ENCODE peak calls at places on chromosomes 16 and 17, in six cellular contexts. One of them, this sample, is unnamed.

GRCh38 chr16:74667215-74667765 is 613 bp upstream of the RFWD3 start:
- DNase-seq in HFF-Myc: no peak
- DNase-seq in CD4-positive, alpha-beta T cell: no peak
- DNase-seq in foreskin fibroblast: peak; percentile 66
- DNase-seq in heart right ventricle: peak; percentile 13
- DNase-seq in lung: no peak
- DNase-seq in this sample: peak; percentile 23

GRCh38 chr17:69609495-69610315 is 195.2 kb downstream of the MAP2K6 start:
- DNase-seq in lung: no peak
- DNase-seq in HFF-Myc: no peak
- DNase-seq in heart right ventricle: no peak
- DNase-seq in foreskin fibroblast: peak; percentile 72
- DNase-seq in CD4-positive, alpha-beta T cell: no peak
- DNase-seq in this sample: no peak

GRCh38 chr17:49987681-49988441 is 7.2 kb downstream of the DLX3 start:
- DNase-seq in lung: no peak
- DNase-seq in foreskin fibroblast: peak; percentile 55
- DNase-seq in CD4-positive, alpha-beta T cell: no peak
- DNase-seq in heart right ventricle: no peak
- DNase-seq in HFF-Myc: no peak
- DNase-seq in this sample: no peak

GRCh38 chr17:37299257-37299985 is 76.4 kb upstream of the C17orf78 start:
- DNase-seq in foreskin fibroblast: peak; percentile 34
- DNase-seq in HFF-Myc: no peak
- DNase-seq in heart right ventricle: no peak
- DNase-seq in lung: no peak
- DNase-seq in CD4-positive, alpha-beta T cell: no peak
- DNase-seq in this sample: no peak

GRCh38 chr17:70588003-70588402 is 418.7 kb downstream of the KCNJ2 start:
- DNase-seq in heart right ventricle: no peak
- DNase-seq in lung: no peak
- DNase-seq in CD4-positive, alpha-beta T cell: no peak
- DNase-seq in foreskin fibroblast: no peak
- DNase-seq in HFF-Myc: no peak
- DNase-seq in this sample: no peak

GRCh38 chr16:76796978-76797377 is 394.0 kb upstream of the MON1B start:
- DNase-seq in foreskin fibroblast: no peak
- DNase-seq in lung: no peak
- DNase-seq in CD4-positive, alpha-beta T cell: no peak
- DNase-seq in heart right ventricle: no peak
- DNase-seq in HFF-Myc: no peak
- DNase-seq in this sample: no peak

GRCh38 chr17:47695664-47696376 is 1.9 kb downstream of the TBKBP1 start:
- DNase-seq in heart right ventricle: no peak
- DNase-seq in foreskin fibroblast: no peak
- DNase-seq in HFF-Myc: no peak
- DNase-seq in CD4-positive, alpha-beta T cell: no peak
- DNase-seq in lung: no peak
- DNase-seq in this sample: peak; percentile 18

GRCh38 chr17:63697341-63698286 is 2.3 kb downstream of the LIMD2 start:
- DNase-seq in CD4-positive, alpha-beta T cell: peak; percentile 83
- DNase-seq in heart right ventricle: peak; percentile 34
- DNase-seq in foreskin fibroblast: peak; percentile 50
- DNase-seq in lung: peak; percentile 69
- DNase-seq in HFF-Myc: no peak
- DNase-seq in this sample: peak; percentile 78

GRCh38 chr17:75698659-75699058 is 22.6 kb upstream of the ITGB4 start:
- DNase-seq in heart right ventricle: no peak
- DNase-seq in lung: no peak
- DNase-seq in HFF-Myc: no peak
- DNase-seq in foreskin fibroblast: no peak
- DNase-seq in CD4-positive, alpha-beta T cell: no peak
- DNase-seq in this sample: no peak

GRCh38 chr17:39627717-39628516 is 1.2 kb downstream of the PPP1R1B start:
- DNase-seq in HFF-Myc: no peak
- DNase-seq in heart right ventricle: no peak
- DNase-seq in CD4-positive, alpha-beta T cell: no peak
- DNase-seq in foreskin fibroblast: no peak
- DNase-seq in lung: no peak
- DNase-seq in this sample: no peak

GRCh38 chr17:68349157-68349556 is 57.9 kb downstream of the ARSG start:
- DNase-seq in foreskin fibroblast: no peak
- DNase-seq in lung: no peak
- DNase-seq in heart right ventricle: no peak
- DNase-seq in CD4-positive, alpha-beta T cell: no peak
- DNase-seq in HFF-Myc: no peak
- DNase-seq in this sample: no peak

GRCh38 chr17:36850794-36851193 is 86.5 kb upstream of the LHX1 start:
- DNase-seq in HFF-Myc: peak; percentile 55
- DNase-seq in CD4-positive, alpha-beta T cell: no peak
- DNase-seq in foreskin fibroblast: peak; percentile 63
- DNase-seq in heart right ventricle: no peak
- DNase-seq in lung: no peak
- DNase-seq in this sample: no peak

GRCh38 chr17:56902350-56902749 is 11.5 kb downstream of the TRIM25 start:
- DNase-seq in heart right ventricle: no peak
- DNase-seq in HFF-Myc: no peak
- DNase-seq in foreskin fibroblast: peak; percentile 88
- DNase-seq in lung: no peak
- DNase-seq in CD4-positive, alpha-beta T cell: no peak
- DNase-seq in this sample: no peak

GRCh38 chr17:14205992-14206461 is 30.6 kb downstream of the CDRT15 start:
- DNase-seq in CD4-positive, alpha-beta T cell: peak; percentile 70
- DNase-seq in heart right ventricle: peak; percentile 72
- DNase-seq in HFF-Myc: no peak
- DNase-seq in lung: peak; percentile 71
- DNase-seq in foreskin fibroblast: no peak
- DNase-seq in this sample: no peak

GRCh38 chr17:42819939-42820535 is 4.0 kb downstream of the BECN1 start:
- DNase-seq in lung: peak; percentile 49
- DNase-seq in heart right ventricle: peak; percentile 23
- DNase-seq in CD4-positive, alpha-beta T cell: peak; percentile 43
- DNase-seq in foreskin fibroblast: peak; percentile 72
- DNase-seq in HFF-Myc: no peak
- DNase-seq in this sample: peak; percentile 43

GRCh38 chr16:67163164-67163902 is 1.2 kb upstream of the HSF4 start:
- DNase-seq in CD4-positive, alpha-beta T cell: no peak
- DNase-seq in lung: no peak
- DNase-seq in HFF-Myc: no peak
- DNase-seq in heart right ventricle: no peak
- DNase-seq in foreskin fibroblast: peak; percentile 83
- DNase-seq in this sample: no peak

GRCh38 chr17:43410557-43411368 is 12.0 kb downstream of the ARL4D start:
- DNase-seq in lung: no peak
- DNase-seq in foreskin fibroblast: no peak
- DNase-seq in heart right ventricle: no peak
- DNase-seq in HFF-Myc: no peak
- DNase-seq in CD4-positive, alpha-beta T cell: no peak
- DNase-seq in this sample: no peak

GRCh38 chr17:2232244-2232638 is 71.3 kb downstream of the SMG6 start:
- DNase-seq in lung: no peak
- DNase-seq in heart right ventricle: no peak
- DNase-seq in HFF-Myc: peak; percentile 78
- DNase-seq in foreskin fibroblast: peak; percentile 77
- DNase-seq in CD4-positive, alpha-beta T cell: no peak
- DNase-seq in this sample: no peak

GRCh38 chr17:28509784-28510183 is 3.6 kb downstream of the FOXN1 start:
- DNase-seq in foreskin fibroblast: peak; percentile 22
- DNase-seq in heart right ventricle: no peak
- DNase-seq in HFF-Myc: no peak
- DNase-seq in CD4-positive, alpha-beta T cell: no peak
- DNase-seq in lung: no peak
- DNase-seq in this sample: no peak

GRCh38 chr16:67857547-67858233 is 10.2 kb upstream of the CENPT start:
- DNase-seq in HFF-Myc: peak; percentile 61
- DNase-seq in heart right ventricle: peak; percentile 79
- DNase-seq in CD4-positive, alpha-beta T cell: peak; percentile 30
- DNase-seq in lung: peak; percentile 90
- DNase-seq in foreskin fibroblast: peak; percentile 95
- DNase-seq in this sample: no peak

GRCh38 chr17:80840011-80840410 is 151.6 kb upstream of the CHMP6 start:
- DNase-seq in lung: no peak
- DNase-seq in heart right ventricle: no peak
- DNase-seq in CD4-positive, alpha-beta T cell: no peak
- DNase-seq in HFF-Myc: no peak
- DNase-seq in foreskin fibroblast: no peak
- DNase-seq in this sample: no peak

GRCh38 chr17:57516290-57517215 is 228.5 kb downstream of the CCDC182 start:
- DNase-seq in foreskin fibroblast: peak; percentile 37
- DNase-seq in lung: no peak
- DNase-seq in CD4-positive, alpha-beta T cell: no peak
- DNase-seq in heart right ventricle: no peak
- DNase-seq in HFF-Myc: no peak
- DNase-seq in this sample: no peak

GRCh38 chr17:66542967-66543525 is 240.6 kb downstream of the PRKCA start:
- DNase-seq in lung: no peak
- DNase-seq in HFF-Myc: no peak
- DNase-seq in foreskin fibroblast: peak; percentile 66
- DNase-seq in heart right ventricle: no peak
- DNase-seq in CD4-positive, alpha-beta T cell: no peak
- DNase-seq in this sample: no peak

GRCh38 chr17:2004435-2004952 is 20.6 kb downstream of the RTN4RL1 start:
- DNase-seq in CD4-positive, alpha-beta T cell: no peak
- DNase-seq in foreskin fibroblast: no peak
- DNase-seq in lung: no peak
- DNase-seq in HFF-Myc: no peak
- DNase-seq in heart right ventricle: no peak
- DNase-seq in this sample: no peak

GRCh38 chr17:6170349-6170748 is 100.2 kb downstream of the WSCD1 start:
- DNase-seq in foreskin fibroblast: no peak
- DNase-seq in lung: no peak
- DNase-seq in HFF-Myc: no peak
- DNase-seq in heart right ventricle: no peak
- DNase-seq in CD4-positive, alpha-beta T cell: no peak
- DNase-seq in this sample: no peak

GRCh38 chr17:34182036-34182803 is 72.9 kb upstream of the CCL2 start:
- DNase-seq in CD4-positive, alpha-beta T cell: no peak
- DNase-seq in foreskin fibroblast: no peak
- DNase-seq in lung: no peak
- DNase-seq in HFF-Myc: no peak
- DNase-seq in heart right ventricle: no peak
- DNase-seq in this sample: no peak

GRCh38 chr17:63431939-63432804 is 13.9 kb downstream of the CYB561 start:
- DNase-seq in lung: no peak
- DNase-seq in heart right ventricle: no peak
- DNase-seq in CD4-positive, alpha-beta T cell: no peak
- DNase-seq in HFF-Myc: no peak
- DNase-seq in foreskin fibroblast: peak; percentile 76
- DNase-seq in this sample: no peak

GRCh38 chr16:10579965-10580918 is at the start of gene EMP2:
- DNase-seq in HFF-Myc: no peak
- DNase-seq in heart right ventricle: peak; percentile 86
- DNase-seq in CD4-positive, alpha-beta T cell: no peak
- DNase-seq in lung: peak; percentile 81
- DNase-seq in foreskin fibroblast: peak; percentile 95
- DNase-seq in this sample: peak; percentile 27

GRCh38 chr16:10576390-10577304 is 3.8 kb downstream of the EMP2 start:
- DNase-seq in lung: no peak
- DNase-seq in heart right ventricle: no peak
- DNase-seq in HFF-Myc: no peak
- DNase-seq in CD4-positive, alpha-beta T cell: no peak
- DNase-seq in foreskin fibroblast: peak; percentile 57
- DNase-seq in this sample: no peak

GRCh38 chr16:10579575-10579964 is 828 bp downstream of the EMP2 start:
- DNase-seq in lung: no peak
- DNase-seq in CD4-positive, alpha-beta T cell: no peak
- DNase-seq in heart right ventricle: no peak
- DNase-seq in HFF-Myc: no peak
- DNase-seq in foreskin fibroblast: no peak
- DNase-seq in this sample: no peak

GRCh38 chr16:10577305-10578202 is 2.8 kb downstream of the EMP2 start:
- DNase-seq in foreskin fibroblast: peak; percentile 82
- DNase-seq in HFF-Myc: no peak
- DNase-seq in lung: no peak
- DNase-seq in heart right ventricle: peak; percentile 66
- DNase-seq in CD4-positive, alpha-beta T cell: no peak
- DNase-seq in this sample: no peak

GRCh38 chr16:10578474-10579316 is 1.7 kb downstream of the EMP2 start:
- DNase-seq in lung: peak; percentile 80
- DNase-seq in heart right ventricle: peak; percentile 44
- DNase-seq in foreskin fibroblast: peak; percentile 32
- DNase-seq in CD4-positive, alpha-beta T cell: no peak
- DNase-seq in HFF-Myc: no peak
- DNase-seq in this sample: no peak
- TF ChIP-seq CTCF in lung: no peak
- TF ChIP-seq CTCF in heart right ventricle: no peak
- TF ChIP-seq CTCF in foreskin fibroblast: no peak
- TF ChIP-seq CTCF in CD4-positive, alpha-beta T cell: no peak
- TF ChIP-seq CTCF in HFF-Myc: no peak
- TF ChIP-seq CTCF in this sample: no peak

GRCh38 chr17:12342161-12342560 is 321.5 kb downstream of the MAP2K4 start:
- DNase-seq in CD4-positive, alpha-beta T cell: no peak
- DNase-seq in lung: no peak
- DNase-seq in foreskin fibroblast: no peak
- DNase-seq in HFF-Myc: no peak
- DNase-seq in heart right ventricle: no peak
- DNase-seq in this sample: no peak

GRCh38 chr17:12348476-12348875 is 317.2 kb upstream of the MYOCD start:
- DNase-seq in heart right ventricle: no peak
- DNase-seq in HFF-Myc: no peak
- DNase-seq in foreskin fibroblast: no peak
- DNase-seq in lung: no peak
- DNase-seq in CD4-positive, alpha-beta T cell: no peak
- DNase-seq in this sample: no peak

GRCh38 chr17:12342609-12343248 is 322.1 kb downstream of the MAP2K4 start:
- DNase-seq in HFF-Myc: peak; percentile 9
- DNase-seq in foreskin fibroblast: peak; percentile 20
- DNase-seq in lung: no peak
- DNase-seq in CD4-positive, alpha-beta T cell: no peak
- DNase-seq in heart right ventricle: no peak
- DNase-seq in this sample: no peak
- TF ChIP-seq CTCF in HFF-Myc: peak; percentile 62
- TF ChIP-seq CTCF in foreskin fibroblast: peak; percentile 51
- TF ChIP-seq CTCF in lung: no peak
- TF ChIP-seq CTCF in CD4-positive, alpha-beta T cell: no peak
- TF ChIP-seq CTCF in heart right ventricle: peak; percentile 30
- TF ChIP-seq CTCF in this sample: no peak

GRCh38 chr16:78669994-78670393 is 570.5 kb downstream of the WWOX start:
- DNase-seq in HFF-Myc: no peak
- DNase-seq in foreskin fibroblast: no peak
- DNase-seq in lung: peak; percentile 32
- DNase-seq in heart right ventricle: peak; percentile 77
- DNase-seq in CD4-positive, alpha-beta T cell: no peak
- DNase-seq in this sample: no peak
- TF ChIP-seq CTCF in HFF-Myc: no peak
- TF ChIP-seq CTCF in foreskin fibroblast: no peak
- TF ChIP-seq CTCF in lung: no peak
- TF ChIP-seq CTCF in heart right ventricle: no peak
- TF ChIP-seq CTCF in CD4-positive, alpha-beta T cell: no peak
- TF ChIP-seq CTCF in this sample: no peak

DNA sequence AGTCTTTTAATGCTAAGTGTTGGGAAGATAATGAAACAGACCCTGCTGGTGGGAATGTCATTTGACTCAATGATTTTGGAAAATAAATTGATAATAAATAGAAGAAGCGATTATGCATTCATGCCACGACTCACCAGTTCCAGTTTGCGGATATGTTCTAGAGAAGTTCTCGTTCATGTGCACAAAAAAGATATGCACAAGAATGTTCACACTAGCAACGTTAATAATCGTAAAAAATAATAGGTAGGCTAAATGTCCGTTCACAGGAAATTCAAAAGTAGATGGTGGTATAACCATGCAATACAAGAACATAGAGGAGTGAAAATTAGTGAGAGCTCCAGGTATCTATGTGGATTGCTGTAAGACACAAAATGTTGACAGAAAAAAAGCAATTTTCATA is 59.8 kb downstream of the NACA2 start:
- DNase-seq in HFF-Myc: no peak
- DNase-seq in CD4-positive, alpha-beta T cell: no peak
- DNase-seq in foreskin fibroblast: no peak
- DNase-seq in heart right ventricle: no peak
- DNase-seq in lung: no peak
- DNase-seq in this sample: no peak
- TF ChIP-seq CTCF in HFF-Myc: no peak
- TF ChIP-seq CTCF in CD4-positive, alpha-beta T cell: no peak
- TF ChIP-seq CTCF in foreskin fibroblast: no peak
- TF ChIP-seq CTCF in heart right ventricle: no peak
- TF ChIP-seq CTCF in lung: no peak
- TF ChIP-seq CTCF in this sample: no peak